ENCODE peak calls at places on chromosomes 12 and 14, in nine cellular contexts. One of them, this sample, is unnamed.

GRCh38 chr12:116533343-116534248 is 25.6 kb upstream of the MAP1LC3B2 start:
- DNase-seq in H9: peak
- DNase-seq in MV-4-11: peak
- DNase-seq in cardiac muscle cell: peak
- DNase-seq in naive thymus-derived CD8-positive, alpha-beta T cell: peak
- DNase-seq in astrocyte of the spinal cord: peak
- DNase-seq in fibroblast of mammary gland: peak
- DNase-seq in NCI-H146: peak
- DNase-seq in activated CD8-positive, alpha-beta memory T cell treated with anti-CD3 and anti-CD28 coated beads for 48 hours: peak
- DNase-seq in this sample: peak

GRCh38 chr12:2057793-2058408 is 5.1 kb downstream of the CACNA1C start:
- DNase-seq in H9: no peak
- DNase-seq in MV-4-11: no peak
- DNase-seq in cardiac muscle cell: no peak
- DNase-seq in naive thymus-derived CD8-positive, alpha-beta T cell: no peak
- DNase-seq in astrocyte of the spinal cord: no peak
- DNase-seq in fibroblast of mammary gland: no peak
- DNase-seq in NCI-H146: no peak
- DNase-seq in activated CD8-positive, alpha-beta memory T cell treated with anti-CD3 and anti-CD28 coated beads for 48 hours: no peak
- DNase-seq in this sample: no peak

GRCh38 chr12:20524113-20524512 is 155.8 kb downstream of the PDE3A start:
- DNase-seq in H9: no peak
- DNase-seq in MV-4-11: no peak
- DNase-seq in cardiac muscle cell: no peak
- DNase-seq in naive thymus-derived CD8-positive, alpha-beta T cell: no peak
- DNase-seq in astrocyte of the spinal cord: no peak
- DNase-seq in fibroblast of mammary gland: no peak
- DNase-seq in NCI-H146: no peak
- DNase-seq in activated CD8-positive, alpha-beta memory T cell treated with anti-CD3 and anti-CD28 coated beads for 48 hours: no peak
- DNase-seq in this sample: no peak

GRCh38 chr12:3294481-3294911 is 196.5 kb upstream of the PRMT8 start:
- DNase-seq in H9: no peak
- DNase-seq in MV-4-11: no peak
- DNase-seq in cardiac muscle cell: no peak
- DNase-seq in naive thymus-derived CD8-positive, alpha-beta T cell: no peak
- DNase-seq in astrocyte of the spinal cord: no peak
- DNase-seq in fibroblast of mammary gland: no peak
- DNase-seq in NCI-H146: no peak
- DNase-seq in activated CD8-positive, alpha-beta memory T cell treated with anti-CD3 and anti-CD28 coated beads for 48 hours: no peak
- DNase-seq in this sample: no peak

GRCh38 chr14:100823488-100823887 is 2.4 kb upstream of the MEG3 start:
- DNase-seq in H9: no peak
- DNase-seq in MV-4-11: no peak
- DNase-seq in cardiac muscle cell: no peak
- DNase-seq in naive thymus-derived CD8-positive, alpha-beta T cell: no peak
- DNase-seq in astrocyte of the spinal cord: no peak
- DNase-seq in fibroblast of mammary gland: no peak
- DNase-seq in NCI-H146: no peak
- DNase-seq in activated CD8-positive, alpha-beta memory T cell treated with anti-CD3 and anti-CD28 coated beads for 48 hours: no peak
- DNase-seq in this sample: no peak

GRCh38 chr14:54664961-54665360 is 98.0 kb downstream of the SAMD4A start:
- DNase-seq in H9: no peak
- DNase-seq in MV-4-11: no peak
- DNase-seq in cardiac muscle cell: no peak
- DNase-seq in naive thymus-derived CD8-positive, alpha-beta T cell: no peak
- DNase-seq in astrocyte of the spinal cord: no peak
- DNase-seq in fibroblast of mammary gland: no peak
- DNase-seq in NCI-H146: no peak
- DNase-seq in activated CD8-positive, alpha-beta memory T cell treated with anti-CD3 and anti-CD28 coated beads for 48 hours: no peak
- DNase-seq in this sample: no peak

GRCh38 chr12:64679487-64679983 is 69.2 kb downstream of the RASSF3 start:
- DNase-seq in H9: no peak
- DNase-seq in MV-4-11: no peak
- DNase-seq in cardiac muscle cell: no peak
- DNase-seq in naive thymus-derived CD8-positive, alpha-beta T cell: peak
- DNase-seq in astrocyte of the spinal cord: peak
- DNase-seq in fibroblast of mammary gland: peak
- DNase-seq in NCI-H146: peak
- DNase-seq in activated CD8-positive, alpha-beta memory T cell treated with anti-CD3 and anti-CD28 coated beads for 48 hours: no peak
- DNase-seq in this sample: peak

GRCh38 chr14:66483322-66483721 is 2.8 kb upstream of the CCDC196 start:
- DNase-seq in H9: no peak
- DNase-seq in MV-4-11: no peak
- DNase-seq in cardiac muscle cell: no peak
- DNase-seq in naive thymus-derived CD8-positive, alpha-beta T cell: no peak
- DNase-seq in astrocyte of the spinal cord: no peak
- DNase-seq in fibroblast of mammary gland: peak
- DNase-seq in NCI-H146: no peak
- DNase-seq in activated CD8-positive, alpha-beta memory T cell treated with anti-CD3 and anti-CD28 coated beads for 48 hours: no peak
- DNase-seq in this sample: no peak

GRCh38 chr12:57087689-57088441 is 1.0 kb upstream of the NAB2 start:
- DNase-seq in H9: peak
- DNase-seq in MV-4-11: peak
- DNase-seq in cardiac muscle cell: peak
- DNase-seq in naive thymus-derived CD8-positive, alpha-beta T cell: no peak
- DNase-seq in astrocyte of the spinal cord: peak
- DNase-seq in fibroblast of mammary gland: peak
- DNase-seq in NCI-H146: peak
- DNase-seq in activated CD8-positive, alpha-beta memory T cell treated with anti-CD3 and anti-CD28 coated beads for 48 hours: peak
- DNase-seq in this sample: peak

GRCh38 chr12:59383426-59383822 is 212.4 kb upstream of the SLC16A7 start:
- DNase-seq in H9: no peak
- DNase-seq in MV-4-11: no peak
- DNase-seq in cardiac muscle cell: no peak
- DNase-seq in naive thymus-derived CD8-positive, alpha-beta T cell: no peak
- DNase-seq in astrocyte of the spinal cord: no peak
- DNase-seq in fibroblast of mammary gland: peak
- DNase-seq in NCI-H146: no peak
- DNase-seq in activated CD8-positive, alpha-beta memory T cell treated with anti-CD3 and anti-CD28 coated beads for 48 hours: no peak
- DNase-seq in this sample: no peak

GRCh38 chr14:78690836-78691235 is 520.7 kb downstream of the NRXN3 start:
- DNase-seq in H9: no peak
- DNase-seq in MV-4-11: no peak
- DNase-seq in cardiac muscle cell: no peak
- DNase-seq in naive thymus-derived CD8-positive, alpha-beta T cell: no peak
- DNase-seq in astrocyte of the spinal cord: peak
- DNase-seq in fibroblast of mammary gland: peak
- DNase-seq in NCI-H146: no peak
- DNase-seq in activated CD8-positive, alpha-beta memory T cell treated with anti-CD3 and anti-CD28 coated beads for 48 hours: no peak
- DNase-seq in this sample: no peak

GRCh38 chr12:50690923-50691322 is 73.0 kb upstream of the ATF1 start:
- DNase-seq in H9: no peak
- DNase-seq in MV-4-11: no peak
- DNase-seq in cardiac muscle cell: no peak
- DNase-seq in naive thymus-derived CD8-positive, alpha-beta T cell: no peak
- DNase-seq in astrocyte of the spinal cord: peak
- DNase-seq in fibroblast of mammary gland: peak
- DNase-seq in NCI-H146: no peak
- DNase-seq in activated CD8-positive, alpha-beta memory T cell treated with anti-CD3 and anti-CD28 coated beads for 48 hours: no peak
- DNase-seq in this sample: no peak

GRCh38 chr12:52629251-52630103 is 11.1 kb upstream of the KRT73 start:
- DNase-seq in H9: peak
- DNase-seq in MV-4-11: no peak
- DNase-seq in cardiac muscle cell: no peak
- DNase-seq in naive thymus-derived CD8-positive, alpha-beta T cell: no peak
- DNase-seq in astrocyte of the spinal cord: no peak
- DNase-seq in fibroblast of mammary gland: no peak
- DNase-seq in NCI-H146: no peak
- DNase-seq in activated CD8-positive, alpha-beta memory T cell treated with anti-CD3 and anti-CD28 coated beads for 48 hours: no peak
- DNase-seq in this sample: peak

GRCh38 chr12:108629824-108630476 is 3.7 kb downstream of the SELPLG start:
- DNase-seq in H9: no peak
- DNase-seq in MV-4-11: peak
- DNase-seq in cardiac muscle cell: no peak
- DNase-seq in naive thymus-derived CD8-positive, alpha-beta T cell: peak
- DNase-seq in astrocyte of the spinal cord: peak
- DNase-seq in fibroblast of mammary gland: peak
- DNase-seq in NCI-H146: no peak
- DNase-seq in activated CD8-positive, alpha-beta memory T cell treated with anti-CD3 and anti-CD28 coated beads for 48 hours: no peak
- DNase-seq in this sample: no peak